ENCODE peak calls at places on chromosomes 5 and 9, in four cellular contexts. One of them, this sample, is unnamed.

GRCh38 chr5:26889810-26890209 is 148.6 kb downstream of the CDH9 start:
- DNase-seq in fibroblast of lung: no peak
- DNase-seq in mammary epithelial cell: no peak
- DNase-seq in OCI-LY7: no peak
- DNase-seq in this sample: peak; percentile 46

GRCh38 chr9:136551401-136552116 is 5.7 kb upstream of the NOTCH1 start:
- DNase-seq in fibroblast of lung: peak; percentile 66
- DNase-seq in mammary epithelial cell: peak; percentile 88
- DNase-seq in OCI-LY7: peak; percentile 34
- DNase-seq in this sample: no peak

GRCh38 chr9:33993104-33993503 is 55.6 kb downstream of the UBAP2 start:
- DNase-seq in fibroblast of lung: no peak
- DNase-seq in mammary epithelial cell: no peak
- DNase-seq in OCI-LY7: no peak
- DNase-seq in this sample: no peak

GRCh38 chr9:135814421-135814820 is 92.9 kb downstream of the CAMSAP1 start:
- DNase-seq in fibroblast of lung: no peak
- DNase-seq in mammary epithelial cell: no peak
- DNase-seq in OCI-LY7: no peak
- DNase-seq in this sample: no peak

GRCh38 chr9:90969021-90969675 is 167.5 kb downstream of the SYK start:
- DNase-seq in fibroblast of lung: no peak
- DNase-seq in mammary epithelial cell: peak; percentile 77
- DNase-seq in OCI-LY7: no peak
- DNase-seq in this sample: peak; percentile 19

GRCh38 chr9:136007906-136008692 is 46.9 kb upstream of the UBAC1 start:
- DNase-seq in fibroblast of lung: peak; percentile 81
- DNase-seq in mammary epithelial cell: peak; percentile 31
- DNase-seq in OCI-LY7: no peak
- DNase-seq in this sample: no peak

GRCh38 chr9:77807295-77807694 is 159.2 kb upstream of the GNA14 start:
- DNase-seq in fibroblast of lung: peak; percentile 91
- DNase-seq in mammary epithelial cell: peak; percentile 93
- DNase-seq in OCI-LY7: no peak
- DNase-seq in this sample: no peak

GRCh38 chr5:96741075-96741474 is 66.7 kb downstream of the ERAP1 start:
- DNase-seq in fibroblast of lung: no peak
- DNase-seq in mammary epithelial cell: no peak
- DNase-seq in OCI-LY7: no peak
- DNase-seq in this sample: no peak

GRCh38 chr9:137967280-137967943 is 89.8 kb downstream of the CACNA1B start:
- DNase-seq in fibroblast of lung: no peak
- DNase-seq in mammary epithelial cell: no peak
- DNase-seq in OCI-LY7: no peak
- DNase-seq in this sample: no peak

GRCh38 chr9:34485822-34486221 is 27.2 kb downstream of the DNAI1 start:
- DNase-seq in fibroblast of lung: no peak
- DNase-seq in mammary epithelial cell: no peak
- DNase-seq in OCI-LY7: no peak
- DNase-seq in this sample: no peak

GRCh38 chr9:125626187-125626586 is 80.8 kb downstream of the MAPKAP1 start:
- DNase-seq in fibroblast of lung: peak; percentile 79
- DNase-seq in mammary epithelial cell: no peak
- DNase-seq in OCI-LY7: no peak
- DNase-seq in this sample: no peak

GRCh38 chr5:171388816-171389168 is 1.1 kb downstream of the NPM1 start:
- DNase-seq in fibroblast of lung: peak; percentile 8
- DNase-seq in mammary epithelial cell: no peak
- DNase-seq in OCI-LY7: no peak
- DNase-seq in this sample: no peak

GRCh38 chr9:77156646-77157371 is 20.5 kb upstream of the VPS13A start:
- DNase-seq in fibroblast of lung: no peak
- DNase-seq in mammary epithelial cell: no peak
- DNase-seq in OCI-LY7: no peak
- DNase-seq in this sample: no peak

GRCh38 chr9:137953683-137954438 is 76.3 kb downstream of the CACNA1B start:
- DNase-seq in fibroblast of lung: no peak
- DNase-seq in mammary epithelial cell: no peak
- DNase-seq in OCI-LY7: no peak
- DNase-seq in this sample: no peak

GRCh38 chr5:21238786-21239185 is 1250.8 kb upstream of the CDH18 start:
- DNase-seq in fibroblast of lung: peak; percentile 11
- DNase-seq in mammary epithelial cell: no peak
- DNase-seq in OCI-LY7: no peak
- DNase-seq in this sample: no peak

GRCh38 chr5:33475706-33476105 is 34.9 kb downstream of the TARS1 start:
- DNase-seq in fibroblast of lung: no peak
- DNase-seq in mammary epithelial cell: no peak
- DNase-seq in OCI-LY7: no peak
- DNase-seq in this sample: no peak

GRCh38 chr9:75653335-75653734 is 237.1 kb upstream of the PCSK5 start:
- DNase-seq in fibroblast of lung: no peak
- DNase-seq in mammary epithelial cell: no peak
- DNase-seq in OCI-LY7: no peak
- DNase-seq in this sample: no peak

GRCh38 chr5:24621809-24622208 is 23.0 kb downstream of the CDH10 start:
- DNase-seq in fibroblast of lung: peak; percentile 23
- DNase-seq in mammary epithelial cell: no peak
- DNase-seq in OCI-LY7: no peak
- DNase-seq in this sample: peak; percentile 46

GRCh38 chr5:71695069-71695468 is 24.0 kb upstream of the CARTPT start:
- DNase-seq in fibroblast of lung: no peak
- DNase-seq in mammary epithelial cell: no peak
- DNase-seq in OCI-LY7: no peak
- DNase-seq in this sample: no peak

GRCh38 chr9:31519424-31519823 is 865.0 kb upstream of the ACO1 start:
- DNase-seq in fibroblast of lung: no peak
- DNase-seq in mammary epithelial cell: no peak
- DNase-seq in OCI-LY7: no peak
- DNase-seq in this sample: no peak

GRCh38 chr9:1071730-1072129 is 21.6 kb downstream of the DMRT2 start:
- DNase-seq in fibroblast of lung: no peak
- DNase-seq in mammary epithelial cell: peak; percentile 24
- DNase-seq in OCI-LY7: no peak
- DNase-seq in this sample: no peak

GRCh38 chr5:32500206-32500605 is 55.7 kb upstream of the ZFR start:
- DNase-seq in fibroblast of lung: no peak
- DNase-seq in mammary epithelial cell: no peak
- DNase-seq in OCI-LY7: no peak
- DNase-seq in this sample: peak; percentile 58

GRCh38 chr9:129038109-129038852 is 1.9 kb downstream of the MIGA2 start:
- DNase-seq in fibroblast of lung: no peak
- DNase-seq in mammary epithelial cell: no peak
- DNase-seq in OCI-LY7: no peak
- DNase-seq in this sample: no peak

GRCh38 chr9:125732562-125732961 is 14.6 kb upstream of the PBX3 start:
- DNase-seq in fibroblast of lung: no peak
- DNase-seq in mammary epithelial cell: no peak
- DNase-seq in OCI-LY7: no peak
- DNase-seq in this sample: no peak

GRCh38 chr5:154385236-154385512 is 60.6 kb upstream of the SAP30L start:
- DNase-seq in fibroblast of lung: no peak
- DNase-seq in mammary epithelial cell: no peak
- DNase-seq in OCI-LY7: peak; percentile 4
- DNase-seq in this sample: peak; percentile 81

GRCh38 chr5:135350536-135350935 is 48.5 kb downstream of the MACROH2A1 start:
- DNase-seq in fibroblast of lung: no peak
- DNase-seq in mammary epithelial cell: no peak
- DNase-seq in OCI-LY7: no peak
- DNase-seq in this sample: no peak

GRCh38 chr9:93080406-93080805 is 15.6 kb upstream of the CARD19 start:
- DNase-seq in fibroblast of lung: no peak
- DNase-seq in mammary epithelial cell: no peak
- DNase-seq in OCI-LY7: no peak
- DNase-seq in this sample: no peak

GRCh38 chr5:130164966-130165365 is 260.7 kb downstream of the CHSY3 start:
- DNase-seq in fibroblast of lung: peak; percentile 42
- DNase-seq in mammary epithelial cell: peak; percentile 8
- DNase-seq in OCI-LY7: no peak
- DNase-seq in this sample: no peak

GRCh38 chr5:74934949-74935751 is 69.0 kb upstream of the FAM169A start:
- DNase-seq in fibroblast of lung: peak; percentile 54
- DNase-seq in mammary epithelial cell: peak; percentile 59
- DNase-seq in OCI-LY7: no peak
- DNase-seq in this sample: peak; percentile 52

GRCh38 chr5:1104327-1105006 is 7.4 kb downstream of the SLC12A7 start:
- DNase-seq in fibroblast of lung: no peak
- DNase-seq in mammary epithelial cell: no peak
- DNase-seq in OCI-LY7: no peak
- DNase-seq in this sample: no peak
- H3K4me1 ChIP-seq in fibroblast of lung: peaks cover 13% of the 10 kb centered on the region
- H3K4me1 ChIP-seq in mammary epithelial cell: no peaks in the 10 kb centered on the region
- H3K4me1 ChIP-seq in OCI-LY7: no peaks in the 10 kb centered on the region
- H3K4me1 ChIP-seq in this sample: no peaks in the 10 kb centered on the region

DNA sequence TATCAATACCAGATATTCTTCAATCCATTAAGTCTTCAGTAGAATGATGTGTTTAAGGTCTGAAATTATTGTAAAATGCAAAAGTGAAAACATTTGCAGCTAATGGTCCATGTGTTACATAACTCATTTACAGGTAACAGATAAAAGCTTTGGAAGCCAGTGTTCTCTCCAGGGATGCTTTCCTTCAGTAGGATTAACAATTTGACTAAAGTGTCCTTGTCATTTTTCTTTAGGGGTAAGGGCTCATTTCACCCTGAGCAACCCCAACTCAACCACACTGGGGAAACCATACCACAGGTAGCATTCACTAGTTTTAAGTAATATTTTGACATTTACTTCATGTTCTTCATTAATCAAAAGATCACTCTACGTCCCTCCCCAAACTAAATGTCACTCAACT is 12.9 kb downstream of the HNRNPK start:
- DNase-seq in fibroblast of lung: no peak
- DNase-seq in mammary epithelial cell: no peak
- DNase-seq in OCI-LY7: no peak
- DNase-seq in this sample: no peak
- H3K27ac ChIP-seq in fibroblast of lung: no peak overlapping the region
- H3K27ac ChIP-seq in mammary epithelial cell: no peak overlapping the region
- H3K27ac ChIP-seq in OCI-LY7: no peak overlapping the region
- H3K27ac ChIP-seq in this sample: no peak overlapping the region

GRCh38 chr9:21519855-21520434 is 37.8 kb upstream of the IFNE start:
- DNase-seq in fibroblast of lung: no peak
- DNase-seq in mammary epithelial cell: no peak
- DNase-seq in OCI-LY7: no peak
- DNase-seq in this sample: no peak

GRCh38 chr9:21521448-21521847 is 39.3 kb upstream of the IFNE start:
- DNase-seq in fibroblast of lung: no peak
- DNase-seq in mammary epithelial cell: no peak
- DNase-seq in OCI-LY7: no peak
- DNase-seq in this sample: no peak

GRCh38 chr9:21513431-21513830 is 31.3 kb upstream of the IFNE start:
- DNase-seq in fibroblast of lung: no peak
- DNase-seq in mammary epithelial cell: peak; percentile 76
- DNase-seq in OCI-LY7: no peak
- DNase-seq in this sample: no peak

GRCh38 chr9:21520501-21521228 is 38.6 kb upstream of the IFNE start:
- DNase-seq in fibroblast of lung: no peak
- DNase-seq in mammary epithelial cell: no peak
- DNase-seq in OCI-LY7: no peak
- DNase-seq in this sample: no peak

GRCh38 chr9:21516796-21517195 is 34.7 kb upstream of the IFNE start:
- DNase-seq in fibroblast of lung: peak; percentile 42
- DNase-seq in mammary epithelial cell: no peak
- DNase-seq in OCI-LY7: no peak
- DNase-seq in this sample: no peak
- H4K20me1 ChIP-seq in fibroblast of lung: no peaks in the 10 kb centered on the region
- H4K20me1 ChIP-seq in mammary epithelial cell: peaks cover 39% of the 10 kb centered on the region
- H4K20me1 ChIP-seq in OCI-LY7: no peaks in the 10 kb centered on the region
- H4K20me1 ChIP-seq in this sample: no peaks in the 10 kb centered on the region

GRCh38 chr5:138353550-138353893 is 1.0 kb downstream of the KDM3B start:
- DNase-seq in fibroblast of lung: no peak
- DNase-seq in mammary epithelial cell: no peak
- DNase-seq in OCI-LY7: peak; percentile 68
- DNase-seq in this sample: peak; percentile 88
- H3K4me1 ChIP-seq in fibroblast of lung: no peaks in the 10 kb centered on the region
- H3K4me1 ChIP-seq in mammary epithelial cell: peaks cover 18% of the 10 kb centered on the region
- H3K4me1 ChIP-seq in OCI-LY7: peaks cover 19% of the 10 kb centered on the region
- H3K4me1 ChIP-seq in this sample: peaks cover 15% of the 10 kb centered on the region

GRCh38 chr5:10354048-10354872 is 765 bp downstream of the MARCHF6 start:
- DNase-seq in fibroblast of lung: peak; percentile 52
- DNase-seq in mammary epithelial cell: peak; percentile 42
- DNase-seq in OCI-LY7: peak; percentile 62
- DNase-seq in this sample: peak; percentile 67

GRCh38 chr5:10351199-10351881 is 2.2 kb upstream of the MARCHF6 start:
- DNase-seq in fibroblast of lung: peak; percentile 90
- DNase-seq in mammary epithelial cell: peak; percentile 89
- DNase-seq in OCI-LY7: no peak
- DNase-seq in this sample: no peak

GRCh38 chr5:10353241-10354047 is at the start of gene MARCHF6:
- DNase-seq in fibroblast of lung: peak; percentile 90
- DNase-seq in mammary epithelial cell: peak; percentile 98
- DNase-seq in OCI-LY7: peak; percentile 97
- DNase-seq in this sample: peak; percentile 97

GRCh38 chr5:10352404-10353240 is 873 bp upstream of the MARCHF6 start:
- DNase-seq in fibroblast of lung: peak; percentile 73
- DNase-seq in mammary epithelial cell: peak; percentile 39
- DNase-seq in OCI-LY7: peak; percentile 12
- DNase-seq in this sample: peak; percentile 94

DNA sequence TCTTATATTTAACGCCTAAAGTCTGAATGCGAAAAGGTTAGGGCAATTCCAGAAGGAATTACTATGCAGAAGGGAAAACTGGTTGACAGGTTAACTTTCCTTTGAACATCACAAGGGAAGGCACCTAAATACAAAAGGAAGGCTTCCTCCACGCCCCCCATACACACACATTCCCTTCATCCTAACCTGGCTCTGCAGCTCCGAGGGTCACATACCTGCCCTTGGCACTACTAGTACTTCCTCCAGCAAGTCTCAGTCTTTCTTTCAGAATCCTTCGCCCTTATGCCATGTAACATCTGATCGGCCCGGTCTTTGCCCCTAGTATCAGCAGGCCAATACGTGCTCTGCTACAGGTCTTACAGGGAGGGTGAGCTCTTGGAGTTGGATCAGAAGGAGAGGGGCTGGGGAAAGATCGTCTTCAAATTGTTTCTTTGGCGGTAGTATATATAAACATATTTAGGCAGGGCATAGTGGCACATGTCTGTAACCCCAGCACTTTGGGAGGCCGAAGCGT is 1.6 kb upstream of the MARCHF6 start:
- DNase-seq in fibroblast of lung: no peak
- DNase-seq in mammary epithelial cell: no peak
- DNase-seq in OCI-LY7: no peak
- DNase-seq in this sample: no peak
- H3K27ac ChIP-seq in fibroblast of lung: no peak overlapping the region
- H3K27ac ChIP-seq in mammary epithelial cell: peak overlapping the region; percentile 94
- H3K27ac ChIP-seq in OCI-LY7: no peak overlapping the region
- H3K27ac ChIP-seq in this sample: peak overlapping the region; percentile 94

GRCh38 chr5:14179446-14179845 is 36.3 kb downstream of the TRIO start:
- DNase-seq in fibroblast of lung: peak; percentile 49
- DNase-seq in mammary epithelial cell: no peak
- DNase-seq in OCI-LY7: no peak
- DNase-seq in this sample: no peak
- H4K20me1 ChIP-seq in fibroblast of lung: no peaks in the 10 kb centered on the region
- H4K20me1 ChIP-seq in mammary epithelial cell: no peaks in the 10 kb centered on the region
- H4K20me1 ChIP-seq in OCI-LY7: peaks cover 3% of the 10 kb centered on the region
- H4K20me1 ChIP-seq in this sample: no peaks in the 10 kb centered on the region

This sample was measured in Karpas-422.